ENCODE peak calls at places on chromosomes 6 and 20, in eight cellular contexts. G is fibroblast of lung, F is IMR-90, H is caudate nucleus, C is left lung, J is upper lobe of left lung, P is GM23338, X is tibial nerve. N is an unnamed sample.

GRCh38 chr6:1144842-1145755 is 166.8 kb upstream of the FOXQ1 start:
- DNase-seq in G (peak), F (peak), H (no peak), C (no peak), J (no peak), P (no peak), X (no peak), N (no peak)

GRCh38 chr6:163661271-163661671 is 246.8 kb downstream of the QKI start:
- DNase-seq in G (no peak), F (no peak), H (no peak), C (no peak), J (peak), P (no peak), X (no peak), N (no peak)

GRCh38 chr20:35621560-35621946 is 5.9 kb downstream of the SPAG4 start:
- DNase-seq in G (no peak), F (no peak), H (no peak), C (no peak), J (no peak), P (peak), X (no peak), N (no peak)

GRCh38 chr6:131998255-131998982 is 47.2 kb upstream of the CCN2 start:
- DNase-seq in G (peak), F (peak), H (no peak), C (no peak), J (no peak), P (no peak), X (no peak), N (no peak)

GRCh38 chr6:169263836-169264608 is 10.4 kb upstream of the THBS2 start:
- DNase-seq in G (peak), F (peak), H (peak), C (no peak), J (no peak), P (no peak), X (no peak), N (no peak)

GRCh38 chr6:111793711-111794111 is 79.5 kb downstream of the FYN start:
- DNase-seq in G (no peak), F (no peak), H (no peak), C (no peak), J (peak), P (no peak), X (no peak), N (no peak)

GRCh38 chr6:44696099-44696498 is 308.6 kb downstream of the CDC5L start:
- DNase-seq in G (peak), F (peak), H (no peak), C (no peak), J (no peak), P (no peak), X (no peak), N (no peak)

GRCh38 chr6:108526739-108527174 is 34.0 kb upstream of the FOXO3 start:
- DNase-seq in G (peak), F (peak), H (no peak), C (no peak), J (no peak), P (peak), X (no peak), N (no peak)

GRCh38 chr6:135244805-135245204 is 63.7 kb downstream of the MYB start:
- DNase-seq in G (no peak), F (no peak), H (no peak), C (no peak), J (no peak), P (no peak), X (no peak), N (no peak)

GRCh38 chr20:38747495-38748096 is 664 bp upstream of the ACTR5 start:
- DNase-seq in G (no peak), F (no peak), H (no peak), C (no peak), J (no peak), P (no peak), X (no peak), N (no peak)

GRCh38 chr6:1485678-1486077 is 96.3 kb downstream of the FOXF2 start:
- DNase-seq in G (peak), F (peak), H (no peak), C (no peak), J (no peak), P (no peak), X (no peak), N (no peak)

GRCh38 chr6:15544321-15544900 is 118.4 kb downstream of the DTNBP1 start:
- DNase-seq in G (peak), F (peak), H (no peak), C (no peak), J (no peak), P (no peak), X (no peak), N (no peak)

GRCh38 chr6:137787016-137787415 is 80.0 kb upstream of the TNFAIP3 start:
- DNase-seq in G (no peak), F (no peak), H (no peak), C (no peak), J (no peak), P (no peak), X (no peak), N (no peak)

GRCh38 chr6:16676978-16677377 is 84.3 kb downstream of the ATXN1 start:
- DNase-seq in G (peak), F (peak), H (no peak), C (no peak), J (no peak), P (peak), X (no peak), N (no peak)

GRCh38 chr6:158655569-158656450 is 6.0 kb downstream of the SYTL3 start:
- DNase-seq in G (no peak), F (peak), H (no peak), C (peak), J (peak), P (no peak), X (no peak), N (no peak)
- H3K27ac ChIP-seq in G (peak), F (peak), H (no peak), C (peak), J (peak), P (no peak), X (no peak), N (no peak)

GRCh38 chr6:6704423-6705060 is 116.0 kb downstream of the LY86 start:
- DNase-seq in G (peak), F (no peak), H (no peak), C (no peak), J (no peak), P (no peak), X (no peak), N (no peak)
- H3K27ac ChIP-seq in G (no peak), F (no peak), H (no peak), C (no peak), J (no peak), P (no peak), X (no peak), N (no peak)

DNA sequence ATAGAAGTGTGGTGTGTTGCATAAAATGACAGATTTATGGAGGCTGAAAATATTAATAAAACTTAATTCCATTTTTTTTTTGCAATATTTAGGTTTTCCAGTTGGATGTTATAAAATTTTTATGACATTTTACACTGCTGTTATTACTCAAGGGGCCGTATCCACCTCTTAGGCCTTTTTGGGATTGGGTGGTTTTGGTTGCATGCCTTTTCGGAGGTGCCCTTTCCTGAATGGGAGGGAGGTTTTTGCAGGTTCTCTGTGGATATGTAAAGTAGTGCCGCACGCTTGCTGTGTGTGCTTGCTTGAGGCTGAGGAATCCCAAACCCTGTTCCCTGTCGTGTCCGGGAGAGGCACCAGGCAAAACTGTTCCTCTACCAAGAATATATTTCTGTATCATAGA is 6.8 kb downstream of the ARID1B start:
- DNase-seq in G (no peak), F (no peak), H (no peak), C (no peak), J (no peak), P (peak), X (no peak), N (no peak)
- H3K27ac ChIP-seq in G (no peak), F (no peak), H (no peak), C (no peak), J (no peak), P (no peak), X (peak), N (no peak)

GRCh38 chr6:30763618-30764489 is 19.5 kb upstream of the IER3 start:
- DNase-seq in G (peak), F (peak), H (no peak), C (no peak), J (no peak), P (no peak), X (no peak), N (no peak)
- H3K27ac ChIP-seq in G (no peak), F (peak), H (no peak), C (no peak), J (no peak), P (peak), X (no peak), N (no peak)

GRCh38 chr6:75109025-75109424 is 96.8 kb downstream of the COL12A1 start:
- DNase-seq in G (no peak), F (no peak), H (no peak), C (no peak), J (no peak), P (no peak), X (no peak), N (no peak)

GRCh38 chr6:75113446-75113845 is 92.4 kb downstream of the COL12A1 start:
- DNase-seq in G (peak), F (peak), H (no peak), C (no peak), J (no peak), P (no peak), X (no peak), N (no peak)

GRCh38 chr6:75109757-75110156 is 96.1 kb downstream of the COL12A1 start:
- DNase-seq in G (no peak), F (peak), H (no peak), C (no peak), J (no peak), P (no peak), X (no peak), N (no peak)

GRCh38 chr6:75107913-75108312 is 97.9 kb downstream of the COL12A1 start:
- DNase-seq in G (no peak), F (no peak), H (no peak), C (no peak), J (no peak), P (no peak), X (no peak), N (no peak)

GRCh38 chr6:75108333-75108974 is 97.4 kb downstream of the COL12A1 start:
- DNase-seq in G (no peak), F (no peak), H (no peak), C (no peak), J (no peak), P (no peak), X (no peak), N (no peak)
- H3K27ac ChIP-seq in G (peak), F (peak), H (no peak), C (no peak), J (no peak), P (no peak), X (no peak), N (no peak)

GRCh38 chr6:53894086-53894485 is 99.3 kb downstream of the LRRC1 start:
- DNase-seq in G (peak), F (peak), H (no peak), C (no peak), J (no peak), P (no peak), X (no peak), N (no peak)
- H3K27ac ChIP-seq in G (no peak), F (no peak), H (no peak), C (no peak), J (no peak), P (no peak), X (no peak), N (no peak)

DNA sequence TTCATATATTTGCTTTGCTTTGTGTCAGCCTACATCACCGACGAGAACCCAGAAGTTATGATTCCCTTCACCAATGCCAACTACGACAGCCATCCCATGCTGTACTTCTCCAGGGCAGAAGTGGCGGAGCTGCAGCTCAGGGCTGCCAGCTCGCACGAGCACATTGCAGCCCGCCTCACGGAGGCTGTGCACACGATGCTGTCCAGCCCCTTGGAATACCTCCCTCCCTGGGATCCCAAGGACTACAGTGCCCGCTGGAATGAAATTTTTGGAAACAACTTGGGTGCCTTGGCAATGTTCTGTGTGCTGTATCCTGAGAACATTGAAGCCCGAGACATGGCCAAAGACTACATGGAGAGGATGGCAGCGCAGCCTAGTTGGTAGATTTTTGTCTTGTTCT is 28.5 kb downstream of the DSE start:
- DNase-seq in G (no peak), F (no peak), H (no peak), C (no peak), J (no peak), P (no peak), X (no peak), N (no peak)
- H3K27ac ChIP-seq in G (no peak), F (peak), H (no peak), C (no peak), J (no peak), P (no peak), X (peak), N (no peak)

GRCh38 chr20:17395729-17396128 is 135.4 kb downstream of the BFSP1 start:
- DNase-seq in G (no peak), F (no peak), H (no peak), C (no peak), J (no peak), P (no peak), X (no peak), N (no peak)
- H3K27ac ChIP-seq in G (no peak), F (no peak), H (peak), C (no peak), J (no peak), P (no peak), X (no peak), N (no peak)